ENCODE peak calls at places on chromosomes 12 and 14, in seven cellular contexts. T, V, G, Z, X, Q and U are unnamed samples.

GRCh38 chr12:51922762-51923505 is 15.6 kb downstream of the ACVRL1 start:
- DNase-seq in T (peak; percentile 76), V (peak; percentile 50), G (peak; percentile 38), Z (peak; percentile 70), X (no peak), Q (no peak), U (peak; percentile 87)

GRCh38 chr14:101964297-101965144 is at the start of gene DYNC1H1:
- DNase-seq in T (peak; percentile 98), V (peak; percentile 96), G (peak; percentile 93), Z (peak; percentile 87), X (peak; percentile 88), Q (peak; percentile 66), U (peak; percentile 99)

GRCh38 chr14:59333668-59334067 is 131.5 kb downstream of the GPR135 start:
- DNase-seq in T (peak; percentile 99), V (peak; percentile 99), G (no peak), Z (peak; percentile 65), X (no peak), Q (no peak), U (peak; percentile 98)

GRCh38 chr14:76918176-76918750 is 92.1 kb downstream of the LRRC74A start:
- DNase-seq in T (peak; percentile 92), V (peak; percentile 84), G (peak; percentile 43), Z (peak; percentile 86), X (peak; percentile 20), Q (no peak), U (peak; percentile 87)

GRCh38 chr12:91778091-91778819 is 367.4 kb downstream of the BTG1 start:
- DNase-seq in T (peak; percentile 6), V (peak; percentile 54), G (no peak), Z (no peak), X (no peak), Q (no peak), U (no peak)

GRCh38 chr12:48954061-48954460 is 3.2 kb downstream of the ARF3 start:
- DNase-seq in T (no peak), V (no peak), G (no peak), Z (no peak), X (no peak), Q (no peak), U (no peak)

GRCh38 chr14:39102265-39102968 is 618 bp downstream of the SEC23A start:
- DNase-seq in T (peak; percentile 45), V (peak; percentile 44), G (peak; percentile 36), Z (no peak), X (no peak), Q (no peak), U (peak; percentile 52)

GRCh38 chr12:12376636-12377448 is 20.0 kb downstream of the BORCS5 start:
- DNase-seq in T (peak; percentile 90), V (peak; percentile 91), G (peak; percentile 41), Z (no peak), X (peak; percentile 22), Q (no peak), U (peak; percentile 88)

GRCh38 chr12:64072946-64073345 is 149.2 kb downstream of the KICS2 start:
- DNase-seq in T (no peak), V (no peak), G (no peak), Z (no peak), X (no peak), Q (no peak), U (no peak)

GRCh38 chr12:114166360-114166759 is 200.2 kb upstream of the RBM19 start:
- DNase-seq in T (peak; percentile 68), V (no peak), G (peak; percentile 30), Z (no peak), X (peak; percentile 58), Q (no peak), U (peak; percentile 80)

GRCh38 chr14:54025661-54026060 is 69.0 kb upstream of the BMP4 start:
- DNase-seq in T (peak; percentile 62), V (peak; percentile 50), G (no peak), Z (no peak), X (no peak), Q (no peak), U (peak; percentile 62)

GRCh38 chr14:103418508-103418818 is 33.2 kb downstream of the MARK3 start:
- DNase-seq in T (peak; percentile 85), V (peak; percentile 93), G (no peak), Z (no peak), X (peak; percentile 38), Q (no peak), U (peak; percentile 76)

GRCh38 chr12:96466939-96467751 is 22.2 kb upstream of the CFAP54 start:
- DNase-seq in T (no peak), V (no peak), G (no peak), Z (no peak), X (no peak), Q (no peak), U (peak; percentile 64)

GRCh38 chr14:34640826-34641225 is 10.9 kb upstream of the SNX6 start:
- DNase-seq in T (no peak), V (no peak), G (no peak), Z (no peak), X (no peak), Q (no peak), U (no peak)

GRCh38 chr14:38110258-38110657 is 97.4 kb upstream of the SSTR1 start:
- DNase-seq in T (no peak), V (no peak), G (no peak), Z (no peak), X (no peak), Q (no peak), U (no peak)

GRCh38 chr12:49750027-49750977 is 8.9 kb downstream of the TMBIM6 start:
- DNase-seq in T (peak; percentile 70), V (peak; percentile 87), G (no peak), Z (no peak), X (no peak), Q (no peak), U (peak; percentile 89)

GRCh38 chr14:56494167-56494566 is 85.4 kb upstream of the TMEM260 start:
- DNase-seq in T (no peak), V (no peak), G (no peak), Z (no peak), X (no peak), Q (no peak), U (no peak)

GRCh38 chr12:59839514-59839913 is 243.7 kb downstream of the SLC16A7 start:
- DNase-seq in T (peak; percentile 7), V (peak; percentile 21), G (no peak), Z (no peak), X (no peak), Q (no peak), U (peak; percentile 5)

GRCh38 chr12:106903241-106903950 is 52.3 kb upstream of the TMEM263 start:
- DNase-seq in T (peak; percentile 51), V (peak; percentile 61), G (peak; percentile 93), Z (peak; percentile 40), X (peak; percentile 93), Q (no peak), U (peak; percentile 53)

GRCh38 chr12:78260976-78261375 is 430.3 kb downstream of the NAV3 start:
- DNase-seq in T (no peak), V (no peak), G (no peak), Z (no peak), X (no peak), Q (no peak), U (no peak)

GRCh38 chr12:55742719-55743130 is at the start of gene GDF11:
- DNase-seq in T (peak; percentile 75), V (peak; percentile 71), G (peak; percentile 74), Z (no peak), X (no peak), Q (no peak), U (peak; percentile 73)

GRCh38 chr12:94717112-94717511 is 66.8 kb upstream of the TMCC3 start:
- DNase-seq in T (no peak), V (no peak), G (no peak), Z (no peak), X (no peak), Q (no peak), U (no peak)

GRCh38 chr14:54189358-54190354 is 207.2 kb upstream of the CDKN3 start:
- DNase-seq in T (peak; percentile 67), V (peak; percentile 75), G (no peak), Z (no peak), X (no peak), Q (no peak), U (peak; percentile 80)

GRCh38 chr14:105087963-105088811 is 23.0 kb upstream of the GPR132 start:
- DNase-seq in T (peak; percentile 61), V (peak; percentile 72), G (peak; percentile 59), Z (no peak), X (peak; percentile 35), Q (no peak), U (peak; percentile 68)

GRCh38 chr14:105084741-105085571 is 19.7 kb upstream of the GPR132 start:
- DNase-seq in T (no peak), V (no peak), G (no peak), Z (no peak), X (no peak), Q (no peak), U (no peak)

GRCh38 chr14:105087308-105087962 is 22.2 kb upstream of the GPR132 start:
- DNase-seq in T (peak; percentile 42), V (peak; percentile 65), G (peak; percentile 52), Z (no peak), X (peak; percentile 40), Q (no peak), U (peak; percentile 47)

GRCh38 chr14:105085766-105086165 is 20.5 kb upstream of the GPR132 start:
- DNase-seq in T (no peak), V (no peak), G (no peak), Z (no peak), X (no peak), Q (no peak), U (no peak)

DNA sequence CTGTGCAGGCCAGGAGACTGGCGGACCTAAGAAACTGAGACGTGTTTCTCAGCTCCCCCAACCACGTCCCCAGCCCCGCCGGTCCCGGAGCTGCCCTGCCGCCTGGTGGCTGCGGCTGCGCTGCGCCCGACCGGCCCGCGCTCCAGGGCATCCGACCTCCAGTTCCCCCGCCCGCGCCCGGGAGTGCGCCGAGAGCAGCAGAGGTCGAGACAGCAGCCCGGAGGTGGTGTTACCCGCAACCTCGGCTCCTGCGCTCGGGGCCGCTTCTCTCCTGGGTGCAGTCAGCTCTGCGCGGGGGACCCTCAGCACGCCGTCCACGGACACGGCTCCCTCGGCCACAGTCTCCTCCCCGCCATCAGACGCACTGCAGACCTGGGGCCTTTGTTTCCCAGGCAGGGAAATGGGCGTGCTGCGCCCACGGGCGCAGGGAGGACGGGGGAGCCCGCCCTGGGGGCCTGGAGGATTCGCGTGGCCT is 21.6 kb upstream of the GPR132 start:
- DNase-seq in T (peak; percentile 65), V (peak; percentile 67), G (peak; percentile 84), Z (no peak), X (peak; percentile 74), Q (no peak), U (peak; percentile 84)
- TF ChIP-seq CTCF in T (peak; percentile 34), V (peak; percentile 50), G (peak; percentile 82), Z (no peak), X (peak; percentile 91), Q (peak; percentile 76), U (peak; percentile 45)

GRCh38 chr12:1369942-1370620 is 224.3 kb downstream of the FBXL14 start:
- DNase-seq in T (no peak), V (no peak), G (no peak), Z (no peak), X (no peak), Q (no peak), U (no peak)
- H3K4me3 ChIP-seq in T (no peak overlapping the region), V (no peak overlapping the region), G (no peak overlapping the region), Z (no peak overlapping the region), X (no peak overlapping the region), Q (no peak overlapping the region), U (no peak overlapping the region)

GRCh38 chr14:64208261-64208660 is 85.9 kb downstream of the ESR2 start:
- DNase-seq in T (no peak), V (no peak), G (no peak), Z (no peak), X (no peak), Q (no peak), U (no peak)
- TF ChIP-seq CTCF in T (no peak), V (no peak), G (no peak), Z (no peak), X (no peak), Q (no peak), U (no peak)

GRCh38 chr12:58602736-58603135 is 317.6 kb downstream of the LRIG3 start:
- DNase-seq in T (no peak), V (no peak), G (no peak), Z (no peak), X (no peak), Q (no peak), U (no peak)
- H3K4me3 ChIP-seq in T (no peak overlapping the region), V (no peak overlapping the region), G (no peak overlapping the region), Z (no peak overlapping the region), X (no peak overlapping the region), Q (no peak overlapping the region), U (no peak overlapping the region)